ENCODE peak calls at places on chromosomes 1 and 21, in four cellular contexts. K, P, X and A are unnamed samples.
A peak's percentile ranks its signal among the peaks of the same experiment; 100 is the strongest.

GRCh38 chr1:191348328-191348727 is 809.9 kb upstream of the RGS18 start:
- DNase-seq in K (no peak), X (no peak), P (no peak), A (no peak)

GRCh38 chr1:163410073-163410522 is 88.3 kb downstream of the NUF2 start:
- DNase-seq in K (peak; percentile 77), P (peak; percentile 27), X (no peak), A (peak; percentile 55)

GRCh38 chr1:39491146-39491921 is at the start of gene BMP8A:
- DNase-seq in K (peak; percentile 38), X (peak; percentile 65), P (peak; percentile 83), A (peak; percentile 49)

GRCh38 chr21:42570362-42570761 is 56.7 kb downstream of the SLC37A1 start:
- DNase-seq in P (no peak), X (no peak), K (no peak), A (no peak)

GRCh38 chr1:153578490-153578889 is 12.8 kb upstream of the S100A2 start:
- DNase-seq in P (no peak), X (no peak), K (no peak), A (no peak)

GRCh38 chr1:200314085-200314750 is 95.6 kb downstream of the ZNF281 start:
- DNase-seq in P (no peak), X (no peak), K (peak; percentile 77), A (no peak)

GRCh38 chr1:27300341-27301051 is 21.5 kb upstream of the TMEM222 start:
- DNase-seq in X (peak; percentile 63), K (peak; percentile 99), P (peak; percentile 80), A (peak; percentile 68)

GRCh38 chr1:27981146-27981545 is 21.4 kb downstream of the XKR8 start:
- DNase-seq in X (no peak), P (no peak), K (no peak), A (no peak)

GRCh38 chr1:153578936-153579335 is 13.3 kb upstream of the S100A2 start:
- DNase-seq in P (no peak), X (no peak), K (no peak), A (no peak)